ENCODE peak calls at places on chromosomes 12 and 14, in four cellular contexts. U is foreskin keratinocyte, L is lower leg skin, O is RWPE1. Q is an unnamed sample.

GRCh38 chr12:1811281-1811947 is 9.0 kb upstream of the LRTM2 start:
- DNase-seq in U (no peak), L (no peak), O (no peak), Q (peak; percentile 29)

GRCh38 chr12:83052890-83053541 is 366.3 kb downstream of the TMTC2 start:
- DNase-seq in U (no peak), L (no peak), O (no peak), Q (no peak)

GRCh38 chr12:65561798-65562382 is 262.4 kb upstream of the HMGA2 start:
- DNase-seq in U (no peak), L (no peak), O (no peak), Q (no peak)

GRCh38 chr12:103269962-103270361 is 225.8 kb downstream of the C12orf42 start:
- DNase-seq in U (peak; percentile 38), L (no peak), O (no peak), Q (no peak)

GRCh38 chr12:41772478-41772877 is 372.2 kb downstream of the GXYLT1 start:
- DNase-seq in U (no peak), L (no peak), O (no peak), Q (no peak)

GRCh38 chr14:96071561-96071960 is 32.4 kb downstream of the C14orf132 start:
- DNase-seq in U (no peak), L (no peak), O (no peak), Q (no peak)

GRCh38 chr12:69639400-69640016 is 28.8 kb upstream of the LRRC10 start:
- DNase-seq in U (peak; percentile 40), L (peak; percentile 19), O (peak; percentile 66), Q (peak; percentile 75)

GRCh38 chr14:31449971-31450610 is 7.2 kb downstream of the DTD2 start:
- DNase-seq in U (peak; percentile 37), L (no peak), O (peak; percentile 29), Q (no peak)

GRCh38 chr12:89245090-89245489 is 107.2 kb downstream of the DUSP6 start:
- DNase-seq in U (peak; percentile 75), L (no peak), O (no peak), Q (no peak)

GRCh38 chr12:15859136-15859535 is 23.1 kb upstream of the STRAP start:
- DNase-seq in U (no peak), L (no peak), O (no peak), Q (no peak)

GRCh38 chr12:27257104-27257848 is 13.2 kb downstream of the STK38L start:
- DNase-seq in U (no peak), L (no peak), O (no peak), Q (no peak)

GRCh38 chr14:92460916-92461579 is 52.5 kb upstream of the RIN3 start:
- DNase-seq in U (no peak), L (no peak), O (no peak), Q (no peak)

GRCh38 chr12:12157424-12157823 is 86.7 kb downstream of the BCL2L14 start:
- DNase-seq in U (no peak), L (no peak), O (no peak), Q (no peak)

GRCh38 chr14:68084256-68084655 is 264.7 kb downstream of the RAD51B start:
- DNase-seq in U (no peak), L (no peak), O (no peak), Q (peak; percentile 22)
- TF ChIP-seq CTCF in U (peak; percentile 51), L (no peak), O (no peak), Q (peak; percentile 15)

GRCh38 chr12:130029151-130029550 is 125.3 kb upstream of the TMEM132D start:
- DNase-seq in U (no peak), L (no peak), O (no peak), Q (no peak)
- TF ChIP-seq CTCF in U (no peak), L (no peak), O (no peak), Q (no peak)

DNA sequence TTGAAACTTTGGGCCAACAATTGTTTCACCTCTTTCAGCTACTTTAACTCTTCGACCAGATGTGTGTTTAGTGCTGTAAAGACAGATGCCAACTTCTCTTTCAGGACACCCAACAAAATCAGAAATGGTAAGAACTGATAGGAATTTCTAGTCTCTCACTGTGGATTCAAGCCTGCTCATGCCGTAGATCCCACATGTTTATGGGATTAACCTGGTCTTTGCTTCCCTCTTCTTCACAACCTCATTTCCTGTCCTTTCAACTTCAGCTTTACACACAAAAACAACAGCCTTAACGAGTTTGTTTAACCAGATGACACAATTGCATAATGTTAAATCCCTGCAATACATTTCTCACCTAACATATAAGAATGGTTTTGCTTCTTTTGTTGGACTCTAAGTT is 1031.9 kb upstream of the LRFN5 start:
- DNase-seq in U (no peak), L (no peak), O (no peak), Q (no peak)
- TF ChIP-seq CTCF in U (no peak), L (no peak), O (no peak), Q (no peak)

GRCh38 chr14:55111122-55111705 is 17.8 kb upstream of the LGALS3 start:
- DNase-seq in U (no peak), L (no peak), O (no peak), Q (no peak)
- TF ChIP-seq CTCF in U (no peak), L (no peak), O (no peak), Q (no peak)